ENCODE peak calls at places on chromosomes 12 and 14, in five cellular contexts. R, V, J, I and W are unnamed samples.

GRCh38 chr12:97386133-97386581 is 76.4 kb upstream of the RMST start:
- DNase-seq in R (peak; percentile 10), I (no peak), V (no peak), J (no peak), W (peak; percentile 9)

GRCh38 chr14:66918527-66918926 is 270.7 kb upstream of the GARIN2 start:
- DNase-seq in V (no peak), J (no peak), R (no peak), I (no peak), W (no peak)

GRCh38 chr12:112798019-112798760 is 6.6 kb downstream of the RPH3A start:
- DNase-seq in I (no peak), V (peak; percentile 60), R (peak; percentile 32), J (no peak), W (no peak)

GRCh38 chr14:51780741-51781140 is 79.7 kb upstream of the GNG2 start:
- DNase-seq in J (no peak), R (no peak), V (no peak), I (no peak), W (no peak)

GRCh38 chr12:42588981-42589464 is 523 bp downstream of the PRICKLE1 start:
- DNase-seq in V (peak; percentile 33), R (peak; percentile 42), J (peak; percentile 80), I (no peak), W (no peak)

GRCh38 chr14:74531467-74531866 is 37.9 kb downstream of the ISCA2 start:
- DNase-seq in R (no peak), J (no peak), V (no peak), I (no peak), W (no peak)

GRCh38 chr12:19150273-19150895 is 20.9 kb downstream of the PLEKHA5 start:
- DNase-seq in I (no peak), R (no peak), J (no peak), V (no peak), W (no peak)

GRCh38 chr14:96082420-96083300 is 43.5 kb downstream of the C14orf132 start:
- DNase-seq in R (no peak), V (no peak), J (peak; percentile 63), I (no peak), W (no peak)

GRCh38 chr14:96121660-96122395 is 82.7 kb downstream of the C14orf132 start:
- DNase-seq in R (no peak), V (no peak), J (no peak), I (peak; percentile 81), W (no peak)

GRCh38 chr12:79267580-79267979 is 403.0 kb downstream of the SYT1 start:
- DNase-seq in R (no peak), V (no peak), I (no peak), J (no peak), W (no peak)

GRCh38 chr14:95402612-95403011 is 82.9 kb upstream of the CLMN start:
- DNase-seq in J (no peak), R (no peak), V (no peak), I (no peak), W (no peak)

GRCh38 chr14:95460647-95461478 is 55.6 kb downstream of the SYNE3 start:
- DNase-seq in V (peak; percentile 74), R (peak; percentile 84), J (no peak), I (peak; percentile 55), W (no peak)

GRCh38 chr14:68948686-68949085 is 30.4 kb downstream of the ACTN1 start:
- DNase-seq in I (no peak), V (peak; percentile 18), R (no peak), J (peak; percentile 67), W (no peak)

GRCh38 chr12:77841467-77842054 is 10.9 kb downstream of the NAV3 start:
- DNase-seq in I (no peak), V (no peak), J (no peak), R (no peak), W (no peak)

DNA sequence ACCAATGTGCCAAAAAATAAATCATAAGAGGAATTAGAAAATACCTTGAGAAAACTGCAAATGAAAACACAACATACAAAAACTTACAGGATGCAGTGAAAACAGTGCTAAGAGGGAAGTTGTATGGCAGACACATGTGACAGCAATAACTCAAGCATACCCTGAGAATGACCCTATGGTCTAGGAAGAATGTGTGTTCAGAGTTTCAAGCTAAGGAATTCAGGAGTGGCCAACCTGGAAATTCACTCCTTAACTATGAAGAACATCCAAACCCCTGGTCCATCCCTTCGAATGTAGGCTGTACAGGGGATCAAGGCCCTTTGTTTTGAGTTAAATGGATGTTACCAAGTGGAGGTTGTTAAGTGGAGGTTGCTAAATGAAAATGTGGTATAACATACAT is 16.7 kb upstream of the TTC9 start:
- DNase-seq in I (no peak), V (no peak), J (no peak), R (no peak), W (no peak)
- H3K27ac ChIP-seq in I (no peak overlapping the region), V (no peak overlapping the region), J (no peak overlapping the region), R (no peak overlapping the region), W (no peak overlapping the region)

GRCh38 chr12:12726543-12727093 is 9.4 kb downstream of the CDKN1B start:
- DNase-seq in V (no peak), R (no peak), J (no peak), I (no peak), W (no peak)
- H3K27ac ChIP-seq in V (no peak overlapping the region), R (no peak overlapping the region), J (peak overlapping the region; percentile 49), I (peak overlapping the region; percentile 21), W (peak overlapping the region; percentile 98)

DNA sequence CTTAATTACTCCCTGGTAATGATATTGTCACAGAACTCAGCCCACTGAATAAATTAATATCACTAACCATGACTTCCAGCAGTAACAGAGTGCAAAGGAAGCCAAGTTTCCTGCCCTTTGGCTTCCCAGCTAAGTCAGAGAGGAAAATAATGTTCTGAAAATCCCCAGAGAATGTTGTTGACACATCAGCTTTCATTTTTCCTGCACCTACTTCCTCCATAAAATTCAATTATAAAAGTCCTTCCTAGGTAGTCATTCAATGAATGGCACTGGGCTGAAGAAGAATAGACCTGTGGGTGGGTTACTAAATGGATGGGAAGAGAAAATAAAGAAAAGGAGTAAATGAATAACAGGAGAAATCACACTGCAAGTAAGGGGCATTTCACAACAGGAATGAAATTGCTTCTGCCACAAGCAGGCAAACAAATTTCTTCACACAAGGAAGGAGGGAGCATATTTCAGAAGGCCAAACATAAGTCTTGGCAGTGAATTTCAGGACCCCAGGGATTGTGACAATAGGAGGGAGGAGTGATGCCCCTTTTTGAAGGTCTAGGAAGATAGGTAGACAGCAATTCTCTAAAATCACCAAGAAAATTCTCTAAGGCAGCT is 73.2 kb upstream of the MDM1 start:
- DNase-seq in I (no peak), V (no peak), J (no peak), R (no peak), W (no peak)
- H3K27ac ChIP-seq in I (peak overlapping the region; percentile 57), V (no peak overlapping the region), J (no peak overlapping the region), R (no peak overlapping the region), W (no peak overlapping the region)

DNA sequence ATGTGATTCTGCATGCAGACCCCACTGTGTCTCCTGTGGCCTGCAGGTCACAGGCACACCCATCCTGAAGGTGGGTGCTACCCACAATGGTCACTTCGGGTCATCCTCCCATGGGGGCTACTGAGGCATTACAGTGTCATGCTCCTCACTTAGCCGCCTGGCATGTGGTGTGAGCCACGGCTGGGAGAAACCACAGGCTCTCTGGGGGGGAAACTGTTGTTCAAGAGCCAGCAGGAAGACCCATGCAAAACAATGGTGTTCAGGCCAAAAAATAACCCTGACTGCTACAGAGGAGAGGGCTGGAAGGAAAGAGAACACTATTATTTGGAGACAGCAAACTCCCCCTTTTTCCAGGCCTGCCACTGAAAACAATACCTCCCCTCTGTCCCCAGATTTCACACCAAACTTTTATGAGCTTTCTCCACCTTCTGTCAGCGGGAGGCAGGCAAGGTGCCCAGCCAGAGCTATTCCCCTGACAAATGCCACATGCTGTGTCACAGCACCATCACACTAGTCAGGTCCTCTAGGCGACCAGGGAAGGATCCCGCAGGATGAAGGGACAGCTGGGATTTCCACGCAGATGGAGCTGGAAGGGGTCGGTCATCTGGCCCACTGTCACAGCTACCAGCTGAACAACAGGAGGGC is 83.7 kb downstream of the CHGA start:
- DNase-seq in J (no peak), R (no peak), I (no peak), V (no peak), W (no peak)
- H3K27ac ChIP-seq in J (no peak overlapping the region), R (peak overlapping the region; percentile 62), I (no peak overlapping the region), V (peak overlapping the region; percentile 73), W (peak overlapping the region; percentile 67)

GRCh38 chr12:51838036-51838435 is 10.5 kb downstream of the FIGNL2 start:
- DNase-seq in V (no peak), J (no peak), I (no peak), R (no peak), W (no peak)
- H3K27ac ChIP-seq in V (no peak overlapping the region), J (no peak overlapping the region), I (no peak overlapping the region), R (no peak overlapping the region), W (no peak overlapping the region)

GRCh38 chr12:57153420-57153997 is 6.1 kb upstream of the LRP1-AS start:
- DNase-seq in I (no peak), R (no peak), V (no peak), J (no peak), W (no peak)

GRCh38 chr12:57150400-57150799 is 3.0 kb upstream of the LRP1-AS start:
- DNase-seq in J (no peak), I (no peak), R (no peak), V (no peak), W (no peak)

GRCh38 chr12:57154076-57154475 is 6.7 kb upstream of the LRP1-AS start:
- DNase-seq in V (no peak), R (no peak), I (no peak), J (no peak), W (no peak)

GRCh38 chr12:57151741-57152407 is 4.5 kb upstream of the LRP1-AS start:
- DNase-seq in R (no peak), J (no peak), I (peak; percentile 56), V (no peak), W (peak; percentile 56)

GRCh38 chr12:57152408-57153038 is 5.1 kb upstream of the LRP1-AS start:
- DNase-seq in R (no peak), I (no peak), J (no peak), V (no peak), W (no peak)
- H3K27ac ChIP-seq in R (peak overlapping the region; percentile 18), I (peak overlapping the region; percentile 89), J (peak overlapping the region; percentile 54), V (peak overlapping the region; percentile 86), W (peak overlapping the region; percentile 69)

GRCh38 chr12:6967548-6968100 is 2.8 kb downstream of the PHB2 start:
- DNase-seq in I (no peak), R (no peak), J (peak; percentile 55), V (no peak), W (no peak)
- H3K27ac ChIP-seq in I (no peak overlapping the region), R (no peak overlapping the region), J (no peak overlapping the region), V (no peak overlapping the region), W (no peak overlapping the region)